ENCODE peak calls at places on chromosomes 13 and 19, in ten cellular contexts. X is foreskin keratinocyte; J is cardiac muscle cell; N is RPMI7951; K is retina; L is left colon; U is NCI-H69; C is Kasumi-1; V is stimulated activated CD4-positive, alpha-beta T cell treated with anti-CD3 and anti-CD28 coated beads, Interleukin-1b, Interleukin-23, amount 100 ng/mL, for 1 hour; Q is GF-D8. A is an unnamed sample.

GRCh38 chr19:3027981-3028304 is 1.1 kb downstream of the TLE2 start:
- DNase-seq in U (no peak), C (no peak), X (no peak), L (no peak), N (no peak), J (no peak), Q (no peak), V (no peak), K (no peak), A (no peak)

GRCh38 chr13:94431987-94432386 is 47.5 kb downstream of the DCT start:
- DNase-seq in J (no peak), K (no peak), C (no peak), N (no peak), Q (no peak), U (no peak), X (no peak), L (no peak), V (no peak), A (peak; percentile 38)

GRCh38 chr19:17681505-17682125 is 6.5 kb downstream of the UNC13A start:
- DNase-seq in K (peak; percentile 61), V (no peak), X (peak; percentile 9), U (no peak), J (peak; percentile 81), Q (no peak), L (peak; percentile 13), N (peak; percentile 66), C (peak; percentile 38), A (no peak)

GRCh38 chr19:18429717-18430416 is 8.1 kb downstream of the ISYNA1 start:
- DNase-seq in X (no peak), Q (no peak), U (no peak), N (no peak), C (no peak), L (no peak), V (no peak), K (no peak), J (no peak), A (no peak)

GRCh38 chr13:78437781-78438180 is 165.6 kb downstream of the POU4F1 start:
- DNase-seq in U (no peak), Q (no peak), N (no peak), K (no peak), X (no peak), J (no peak), V (no peak), C (no peak), L (no peak), A (no peak)

GRCh38 chr13:22915442-22916082 is 265.2 kb upstream of the SGCG start:
- DNase-seq in L (peak; percentile 55), N (peak; percentile 3), V (no peak), Q (no peak), K (peak; percentile 96), X (peak; percentile 47), J (peak; percentile 68), U (peak; percentile 24), C (no peak), A (peak; percentile 60)

GRCh38 chr13:97499181-97499580 is 65.2 kb downstream of the RAP2A start:
- DNase-seq in Q (peak; percentile 35), K (no peak), U (no peak), X (no peak), J (no peak), C (no peak), L (no peak), N (peak; percentile 0), V (no peak), A (no peak)

GRCh38 chr19:16470541-16470910 is 1.2 kb downstream of the EPS15L1 start:
- DNase-seq in Q (no peak), V (no peak), N (peak; percentile 13), U (peak; percentile 48), C (no peak), J (no peak), X (peak; percentile 28), L (no peak), K (no peak), A (peak; percentile 72)

GRCh38 chr13:110716235-110716505 is 2.7 kb downstream of the ING1 start:
- DNase-seq in L (peak; percentile 67), J (peak; percentile 59), C (peak; percentile 21), N (peak; percentile 22), U (peak; percentile 70), K (no peak), X (peak; percentile 6), V (no peak), Q (peak; percentile 25), A (peak; percentile 64)

GRCh38 chr13:25292301-25292700 is 5.0 kb upstream of the MTMR6 start:
- DNase-seq in Q (no peak), L (no peak), U (peak; percentile 22), J (no peak), N (peak; percentile 46), X (peak; percentile 25), V (no peak), C (peak; percentile 22), K (no peak), A (peak; percentile 97)

GRCh38 chr13:24512208-24513068 is at the start of gene PARP4:
- DNase-seq in V (no peak), Q (peak; percentile 77), C (peak; percentile 46), U (peak; percentile 73), L (peak; percentile 90), N (peak; percentile 88), X (peak; percentile 94), J (peak; percentile 84), K (peak; percentile 93), A (peak; percentile 89)

GRCh38 chr13:24012648-24013047 is 115.3 kb upstream of the C1QTNF9B start:
- DNase-seq in X (no peak), J (no peak), N (no peak), C (no peak), V (no peak), Q (no peak), U (peak; percentile 47), K (no peak), L (no peak), A (no peak)

GRCh38 chr13:41127746-41128145 is 4.9 kb downstream of the KBTBD6 start:
- DNase-seq in N (no peak), J (no peak), Q (no peak), X (no peak), K (no peak), L (no peak), V (no peak), U (no peak), C (no peak), A (no peak)

GRCh38 chr13:108760129-108760528 is 130.7 kb downstream of the MYO16 start:
- DNase-seq in K (no peak), N (no peak), C (no peak), X (no peak), U (no peak), V (no peak), Q (no peak), L (no peak), J (no peak), A (no peak)

GRCh38 chr19:43595605-43595998 is 332 bp downstream of the IRGQ start:
- DNase-seq in K (no peak), C (no peak), N (no peak), J (no peak), L (no peak), V (no peak), Q (no peak), X (no peak), U (peak; percentile 64), A (peak; percentile 59)

GRCh38 chr13:43431279-43431678 is 355.5 kb downstream of the ENOX1 start:
- DNase-seq in C (no peak), K (no peak), J (no peak), U (no peak), Q (no peak), V (no peak), L (no peak), N (no peak), X (no peak), A (no peak)

GRCh38 chr13:107258599-107259187 is 690.8 kb upstream of the ARGLU1 start:
- DNase-seq in J (no peak), N (no peak), U (no peak), L (no peak), X (peak; percentile 83), V (no peak), Q (no peak), C (no peak), K (no peak), A (no peak)

GRCh38 chr19:43148233-43148632 is 38.1 kb downstream of the PSG5 start:
- DNase-seq in J (no peak), X (peak; percentile 98), U (no peak), L (no peak), K (no peak), C (no peak), Q (no peak), N (peak; percentile 73), V (no peak), A (no peak)

GRCh38 chr19:5804516-5805464 is at the start of gene NRTN:
- DNase-seq in U (peak; percentile 93), Q (no peak), K (no peak), N (no peak), C (peak; percentile 3), V (peak; percentile 11), X (no peak), L (peak; percentile 59), J (peak; percentile 71), A (peak; percentile 70)

GRCh38 chr19:49339364-49340068 is 4.3 kb downstream of the CD37 start:
- DNase-seq in C (no peak), Q (no peak), L (peak; percentile 85), V (no peak), J (peak; percentile 95), K (peak; percentile 90), U (peak; percentile 51), N (peak; percentile 79), X (peak; percentile 90), A (peak; percentile 95)

GRCh38 chr19:45500918-45501729 is 2.9 kb downstream of the PPM1N start:
- DNase-seq in Q (no peak), C (no peak), X (no peak), J (no peak), N (no peak), K (no peak), L (no peak), U (no peak), V (no peak), A (no peak)

GRCh38 chr19:2974342-2974932 is 2.9 kb upstream of the TLE6 start:
- DNase-seq in N (peak; percentile 66), J (no peak), C (peak; percentile 67), U (no peak), K (no peak), L (no peak), Q (peak; percentile 84), V (no peak), X (no peak), A (peak; percentile 58)

GRCh38 chr19:35812220-35813042 is at the start of gene PRODH2:
- DNase-seq in N (no peak), J (no peak), X (no peak), U (no peak), V (no peak), C (no peak), Q (no peak), L (no peak), K (no peak), A (no peak)

GRCh38 chr13:68190826-68191225 is 960.7 kb upstream of the PCDH9 start:
- DNase-seq in U (peak; percentile 29), N (no peak), V (no peak), C (no peak), X (peak; percentile 91), Q (no peak), K (no peak), J (no peak), L (no peak), A (no peak)